ENCODE peak calls at places on chromosomes 2 and 18, in eight cellular contexts. N is PC-3, C is endodermal cell, A is cardiac muscle cell, J is right cardiac atrium, K is OCI-LY7, I is IMR-90, M is astrocyte. O is an unnamed sample. For H3K4me1, the result is how much of the 10 kb centered on the place peaks cover.

GRCh38 chr2:36834721-36835120 is 131.6 kb downstream of the STRN start:
- DNase-seq in N (no peak), C (no peak), A (no peak), J (no peak), K (no peak), I (no peak), M (no peak), O (no peak)

GRCh38 chr2:120066708-120067547 is 54.1 kb downstream of the EPB41L5 start:
- DNase-seq in N (peak), C (no peak), A (peak), J (no peak), K (no peak), I (peak), M (peak), O (peak)

GRCh38 chr2:15749460-15750432 is 158.1 kb downstream of the DDX1 start:
- DNase-seq in N (no peak), C (peak), A (no peak), J (no peak), K (no peak), I (no peak), M (peak), O (peak)

GRCh38 chr2:233433794-233434193 is 79.5 kb downstream of the DGKD start:
- DNase-seq in N (no peak), C (no peak), A (no peak), J (no peak), K (no peak), I (peak), M (no peak), O (no peak)

GRCh38 chr2:37020212-37020886 is 54.0 kb upstream of the STRN start:
- DNase-seq in N (no peak), C (no peak), A (peak), J (peak), K (no peak), I (peak), M (peak), O (peak)

GRCh38 chr2:26184555-26185303 is 11.8 kb downstream of the GAREM2 start:
- DNase-seq in N (no peak), C (peak), A (peak), J (peak), K (peak), I (peak), M (no peak), O (peak)

GRCh38 chr2:184598313-184599053 is at the start of gene ZNF804A:
- DNase-seq in N (peak), C (peak), A (peak), J (peak), K (peak), I (peak), M (peak), O (peak)

GRCh38 chr2:109712126-109712455 is 82.0 kb upstream of the RGPD5 start:
- DNase-seq in N (no peak), C (no peak), A (no peak), J (no peak), K (no peak), I (no peak), M (no peak), O (no peak)

GRCh38 chr2:100060875-100061274 is 81.5 kb downstream of the AFF3 start:
- DNase-seq in N (no peak), C (no peak), A (no peak), J (no peak), K (no peak), I (no peak), M (no peak), O (no peak)

GRCh38 chr2:170271340-170271739 is 93.4 kb downstream of the MYO3B start:
- DNase-seq in N (no peak), C (no peak), A (peak), J (peak), K (no peak), I (no peak), M (no peak), O (no peak)

GRCh38 chr18:57792741-57793629 is 10.1 kb downstream of the ATP8B1 start:
- DNase-seq in N (no peak), C (peak), A (no peak), J (no peak), K (no peak), I (no peak), M (no peak), O (peak)

GRCh38 chr2:120914839-120915521 is 179.3 kb downstream of the GLI2 start:
- DNase-seq in N (peak), C (peak), A (peak), J (peak), K (no peak), I (peak), M (peak), O (peak)

GRCh38 chr2:155372969-155373368 is 674.5 kb downstream of the KCNJ3 start:
- DNase-seq in N (peak), C (no peak), A (peak), J (no peak), K (peak), I (no peak), M (peak), O (peak)

GRCh38 chr18:45090526-45091140 is 409.9 kb downstream of the SETBP1 start:
- DNase-seq in N (no peak), C (no peak), A (no peak), J (no peak), K (no peak), I (peak), M (no peak), O (no peak)

GRCh38 chr2:118086024-118086633 is 2.1 kb upstream of the INSIG2 start:
- DNase-seq in N (no peak), C (no peak), A (no peak), J (no peak), K (no peak), I (no peak), M (no peak), O (no peak)

GRCh38 chr18:47680488-47680887 is 250.0 kb downstream of the SMAD2 start:
- DNase-seq in N (no peak), C (no peak), A (no peak), J (no peak), K (peak), I (no peak), M (no peak), O (no peak)

GRCh38 chr2:151379191-151379590 is 21.8 kb downstream of the TNFAIP6 start:
- DNase-seq in N (no peak), C (no peak), A (no peak), J (no peak), K (no peak), I (peak), M (no peak), O (no peak)

GRCh38 chr2:205766765-205767359 is 84.6 kb downstream of the NRP2 start:
- DNase-seq in N (peak), C (peak), A (peak), J (peak), K (peak), I (peak), M (peak), O (peak)

GRCh38 chr18:52999633-53000032 is 659.6 kb downstream of the DCC start:
- DNase-seq in N (no peak), C (no peak), A (no peak), J (no peak), K (no peak), I (no peak), M (no peak), O (no peak)

GRCh38 chr2:168192839-168193616 is 54.4 kb downstream of the STK39 start:
- DNase-seq in N (peak), C (peak), A (no peak), J (no peak), K (peak), I (no peak), M (no peak), O (peak)

GRCh38 chr2:54641988-54642387 is 81.5 kb upstream of the EML6 start:
- DNase-seq in N (no peak), C (no peak), A (no peak), J (peak), K (no peak), I (no peak), M (no peak), O (no peak)

GRCh38 chr2:18763338-18763737 is 174.0 kb upstream of the NT5C1B start:
- DNase-seq in N (no peak), C (no peak), A (no peak), J (no peak), K (no peak), I (peak), M (peak), O (no peak)

GRCh38 chr2:18829331-18829902 is 240.0 kb upstream of the NT5C1B start:
- DNase-seq in N (peak), C (no peak), A (no peak), J (no peak), K (no peak), I (peak), M (peak), O (peak)

GRCh38 chr2:201953386-201953785 is 80.3 kb upstream of the FZD7 start:
- DNase-seq in N (no peak), C (no peak), A (no peak), J (no peak), K (no peak), I (no peak), M (no peak), O (no peak)

GRCh38 chr2:232421189-232421785 is 14.6 kb downstream of the ALPG start:
- DNase-seq in N (no peak), C (peak), A (no peak), J (no peak), K (no peak), I (no peak), M (no peak), O (no peak)

GRCh38 chr18:5787936-5788335 is 107.4 kb downstream of the TMEM200C start:
- DNase-seq in N (no peak), C (peak), A (no peak), J (no peak), K (no peak), I (no peak), M (no peak), O (no peak)

GRCh38 chr2:10972683-10973433 is 61.1 kb downstream of the KCNF1 start:
- DNase-seq in N (no peak), C (no peak), A (no peak), J (no peak), K (no peak), I (no peak), M (no peak), O (no peak)

GRCh38 chr2:170814551-170815245 is 2.0 kb upstream of the GAD1 start:
- DNase-seq in N (no peak), C (peak), A (no peak), J (no peak), K (no peak), I (no peak), M (no peak), O (no peak)

GRCh38 chr2:61536723-61537581 is 1.2 kb downstream of the XPO1 start:
- DNase-seq in N (peak), C (peak), A (peak), J (peak), K (peak), I (peak), M (peak), O (no peak)

GRCh38 chr2:102111823-102112222 is 30.7 kb upstream of the IL1R1 start:
- DNase-seq in N (no peak), C (no peak), A (peak), J (no peak), K (no peak), I (no peak), M (peak), O (no peak)

GRCh38 chr2:134117651-134118050 is 136.2 kb upstream of the MGAT5 start:
- DNase-seq in N (no peak), C (no peak), A (no peak), J (no peak), K (no peak), I (no peak), M (no peak), O (no peak)

DNA sequence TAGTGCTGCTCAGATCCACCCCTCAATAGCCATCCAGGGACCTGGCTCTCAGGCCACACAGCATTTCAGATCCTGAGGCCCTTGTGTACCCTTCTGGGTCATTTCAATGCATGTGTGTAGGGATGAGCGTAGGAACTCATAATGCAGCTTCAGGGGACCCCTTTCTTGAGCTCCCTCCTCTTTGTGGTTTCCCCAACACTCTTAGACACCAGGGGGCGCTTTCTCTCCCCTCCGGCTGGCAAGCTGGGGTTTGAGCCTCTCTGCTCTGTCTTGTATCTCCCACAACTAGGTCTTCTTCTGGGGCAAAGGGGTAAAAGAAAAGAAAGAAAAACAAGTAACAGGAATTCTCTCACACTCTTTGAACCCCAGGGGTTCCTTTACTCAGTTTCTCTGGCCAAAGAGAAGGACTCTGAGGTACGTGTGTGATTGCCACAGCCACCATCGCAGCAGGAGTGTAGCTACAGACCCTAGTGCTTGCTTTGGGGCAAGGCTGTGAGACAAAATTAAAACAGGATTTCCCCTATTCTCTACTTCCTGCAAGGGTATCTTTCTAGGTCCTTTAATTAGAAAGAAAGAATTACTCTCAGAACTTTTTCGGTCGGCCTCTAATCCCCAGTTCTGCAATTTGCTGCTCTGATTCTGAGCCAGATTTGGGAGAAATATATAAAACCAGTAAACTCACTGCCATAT is 38.0 kb downstream of the CABYR start:
- DNase-seq in N (peak), C (peak), A (peak), J (peak), K (peak), I (peak), M (no peak), O (peak)
- H3K27ac ChIP-seq in N (no peak), C (no peak), A (no peak), J (no peak), K (no peak), I (no peak), M (no peak), O (no peak)

GRCh38 chr2:236979664-236980063 is 106.0 kb upstream of the COPS8 start:
- DNase-seq in N (no peak), C (peak), A (no peak), J (no peak), K (no peak), I (no peak), M (no peak), O (no peak)

GRCh38 chr2:236977199-236977883 is 108.3 kb upstream of the COPS8 start:
- DNase-seq in N (no peak), C (peak), A (no peak), J (no peak), K (no peak), I (no peak), M (no peak), O (no peak)

GRCh38 chr2:236980961-236981360 is 104.7 kb upstream of the COPS8 start:
- DNase-seq in N (no peak), C (peak), A (no peak), J (no peak), K (no peak), I (no peak), M (no peak), O (no peak)

GRCh38 chr2:236976271-236977120 is 109.2 kb upstream of the COPS8 start:
- DNase-seq in N (no peak), C (peak), A (no peak), J (no peak), K (no peak), I (no peak), M (no peak), O (no peak)

GRCh38 chr2:236977999-236978398 is 107.7 kb upstream of the COPS8 start:
- DNase-seq in N (no peak), C (peak), A (no peak), J (no peak), K (no peak), I (no peak), M (no peak), O (no peak)
- H3K4me1 ChIP-seq in N (under half), C (under half), A (under half), J (under half), K (under half), I (under half), M (under half), O (under half)

GRCh38 chr2:43019025-43019367 is 207.4 kb downstream of the ZFP36L2 start:
- DNase-seq in N (no peak), C (peak), A (no peak), J (no peak), K (no peak), I (no peak), M (no peak), O (no peak)
- H3K27ac ChIP-seq in N (no peak), C (no peak), A (no peak), J (peak), K (no peak), I (no peak), M (no peak), O (no peak)

GRCh38 chr18:2967820-2968219 is 45.1 kb downstream of the LPIN2 start:
- DNase-seq in N (no peak), C (no peak), A (peak), J (no peak), K (no peak), I (no peak), M (no peak), O (no peak)

GRCh38 chr18:2968559-2968958 is 44.4 kb downstream of the LPIN2 start:
- DNase-seq in N (no peak), C (no peak), A (no peak), J (no peak), K (no peak), I (no peak), M (no peak), O (no peak)

GRCh38 chr18:2969695-2970094 is 43.2 kb downstream of the LPIN2 start:
- DNase-seq in N (no peak), C (no peak), A (no peak), J (no peak), K (no peak), I (no peak), M (no peak), O (no peak)

GRCh38 chr18:2965797-2966196 is 47.1 kb downstream of the LPIN2 start:
- DNase-seq in N (no peak), C (no peak), A (no peak), J (no peak), K (no peak), I (no peak), M (no peak), O (no peak)

DNA sequence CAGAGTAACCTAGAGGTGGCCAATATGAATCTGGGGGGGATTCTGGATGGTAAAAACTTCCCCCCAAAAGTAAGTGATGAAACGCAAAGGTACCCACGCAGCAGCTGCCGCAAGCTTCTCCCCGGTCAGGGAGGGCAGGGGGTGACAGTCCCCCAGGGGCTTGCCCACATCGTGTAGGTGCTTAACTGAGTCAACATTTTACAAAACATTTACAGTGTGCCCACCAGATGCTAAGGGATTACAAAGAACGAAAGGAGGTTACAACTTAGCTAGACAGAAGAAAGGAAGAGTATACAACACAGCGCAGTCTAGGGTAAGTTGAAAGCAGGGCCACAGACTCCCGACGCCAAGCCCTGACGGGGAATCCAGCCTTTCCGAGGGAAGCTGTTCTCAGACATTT is 45.6 kb downstream of the LPIN2 start:
- DNase-seq in N (no peak), C (no peak), A (no peak), J (no peak), K (no peak), I (no peak), M (no peak), O (no peak)
- H3K4me1 ChIP-seq in N (under half), C (under half), A (under half), J (under half), K (under half), I (under half), M (under half), O (under half)

GRCh38 chr2:144546933-144547332 is 27.0 kb upstream of the ZEB2 start:
- DNase-seq in N (no peak), C (no peak), A (no peak), J (no peak), K (no peak), I (peak), M (no peak), O (peak)

GRCh38 chr2:144550084-144550483 is 30.2 kb upstream of the ZEB2 start:
- DNase-seq in N (no peak), C (no peak), A (no peak), J (no peak), K (no peak), I (no peak), M (no peak), O (no peak)

GRCh38 chr2:144547512-144547911 is 27.6 kb upstream of the ZEB2 start:
- DNase-seq in N (no peak), C (no peak), A (no peak), J (no peak), K (no peak), I (no peak), M (no peak), O (no peak)

GRCh38 chr2:144548532-144549191 is 28.7 kb upstream of the ZEB2 start:
- DNase-seq in N (no peak), C (no peak), A (no peak), J (no peak), K (peak), I (no peak), M (no peak), O (no peak)

DNA sequence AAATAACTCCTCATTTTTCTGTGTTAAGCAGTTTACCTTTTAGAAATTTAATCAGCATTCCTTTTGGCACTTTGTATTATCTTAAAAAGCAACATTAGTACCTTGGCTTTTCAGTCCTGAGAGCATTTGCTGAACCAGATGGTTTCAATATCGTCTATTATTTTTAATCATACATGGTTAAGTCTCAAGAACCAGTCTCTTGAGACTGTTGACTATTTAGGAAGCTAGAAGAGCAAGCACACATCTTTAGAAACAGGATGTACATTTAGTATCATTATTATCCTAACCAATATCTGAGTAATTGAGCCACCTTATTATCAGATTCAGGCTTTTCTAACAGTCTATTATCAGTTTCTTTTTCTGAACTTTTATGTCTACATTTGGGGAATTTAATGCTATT is 28.2 kb upstream of the ZEB2 start:
- DNase-seq in N (no peak), C (no peak), A (no peak), J (no peak), K (peak), I (no peak), M (no peak), O (no peak)
- H3K27ac ChIP-seq in N (no peak), C (no peak), A (no peak), J (no peak), K (peak), I (no peak), M (no peak), O (no peak)

GRCh38 chr2:197145471-197146056 is 165.0 kb downstream of the ANKRD44 start:
- DNase-seq in N (peak), C (no peak), A (no peak), J (no peak), K (peak), I (no peak), M (no peak), O (no peak)
- H3K4me1 ChIP-seq in N (under half), C (under half), A (under half), J (under half), K (half or more), I (under half), M (under half), O (under half)

GRCh38 chr2:224210495-224211472 is 171.7 kb upstream of the SERPINE2 start:
- DNase-seq in N (no peak), C (peak), A (no peak), J (no peak), K (no peak), I (no peak), M (peak), O (no peak)

GRCh38 chr2:224208443-224208842 is 169.4 kb upstream of the SERPINE2 start:
- DNase-seq in N (no peak), C (no peak), A (no peak), J (no peak), K (no peak), I (no peak), M (no peak), O (no peak)

GRCh38 chr2:224209927-224210326 is 170.8 kb upstream of the SERPINE2 start:
- DNase-seq in N (no peak), C (no peak), A (no peak), J (no peak), K (no peak), I (no peak), M (no peak), O (no peak)

GRCh38 chr2:224208034-224208433 is 168.9 kb upstream of the SERPINE2 start:
- DNase-seq in N (no peak), C (no peak), A (no peak), J (no peak), K (no peak), I (no peak), M (no peak), O (no peak)

GRCh38 chr2:224211821-224212220 is 172.7 kb upstream of the SERPINE2 start:
- DNase-seq in N (no peak), C (no peak), A (no peak), J (no peak), K (peak), I (no peak), M (no peak), O (no peak)
- H3K27ac ChIP-seq in N (no peak), C (no peak), A (no peak), J (no peak), K (no peak), I (no peak), M (no peak), O (no peak)

O was measured in endothelial cell of umbilical vein.